ENCODE peak calls at places on chromosomes 16 and 17, in five cellular contexts. L, A, V, K and R are unnamed samples.

GRCh38 chr17:8555062-8555461 is 75.5 kb downstream of the MYH10 start:
- DNase-seq in A (no peak), K (no peak), V (no peak), L (no peak), R (no peak)

GRCh38 chr17:76562734-76563148 is 22.9 kb downstream of the PRCD start:
- DNase-seq in L (no peak), V (no peak), A (no peak), K (no peak), R (no peak)

GRCh38 chr17:12078791-12079190 is 58.1 kb downstream of the MAP2K4 start:
- DNase-seq in L (no peak), A (no peak), V (no peak), K (no peak), R (no peak)

GRCh38 chr16:70608516-70608915 is 37.8 kb upstream of the IL34 start:
- DNase-seq in A (no peak), V (no peak), K (no peak), L (no peak), R (no peak)

GRCh38 chr17:63153488-63153887 is 187.5 kb downstream of the TANC2 start:
- DNase-seq in L (no peak), V (no peak), K (no peak), A (no peak), R (no peak)

GRCh38 chr17:66819466-66819865 is 15.5 kb upstream of the CACNG5 start:
- DNase-seq in A (no peak), K (no peak), V (no peak), L (no peak), R (no peak)

GRCh38 chr16:83609178-83609577 is 198.6 kb upstream of the HSBP1 start:
- DNase-seq in L (no peak), A (no peak), K (no peak), V (no peak), R (no peak)

GRCh38 chr17:76654408-76654807 is 10.9 kb upstream of the ST6GALNAC1 start:
- DNase-seq in K (no peak), V (no peak), L (no peak), A (no peak), R (no peak)

GRCh38 chr16:66150691-66151090 is 215.8 kb upstream of the CDH5 start:
- DNase-seq in V (no peak), A (no peak), L (no peak), K (peak; percentile 36), R (no peak)

GRCh38 chr17:51029568-51030463 is 90.9 kb downstream of the SPAG9 start:
- DNase-seq in A (no peak), K (no peak), V (no peak), L (no peak), R (no peak)

GRCh38 chr16:27729516-27730304 is 179.8 kb downstream of the KATNIP start:
- DNase-seq in K (no peak), L (no peak), A (no peak), V (no peak), R (no peak)

GRCh38 chr17:42792545-42792944 is 6.0 kb downstream of the COA3 start:
- DNase-seq in V (no peak), K (no peak), A (no peak), L (no peak), R (no peak)

GRCh38 chr17:79870540-79870939 is 31.3 kb upstream of the CBX4 start:
- DNase-seq in V (no peak), A (no peak), L (no peak), K (no peak), R (no peak)

GRCh38 chr16:52296070-52296469 is 250.9 kb downstream of the TOX3 start:
- DNase-seq in V (no peak), K (no peak), A (no peak), L (no peak), R (no peak)

GRCh38 chr16:85686912-85687591 is 1.7 kb downstream of the GINS2 start:
- DNase-seq in K (peak; percentile 74), A (peak; percentile 32), V (no peak), L (no peak), R (peak; percentile 48)

GRCh38 chr17:14144513-14144912 is 75.2 kb downstream of the COX10 start:
- DNase-seq in K (no peak), A (no peak), V (no peak), L (no peak), R (no peak)

GRCh38 chr17:80695979-80696378 is 151.3 kb downstream of the RPTOR start:
- DNase-seq in V (no peak), K (no peak), A (no peak), L (no peak), R (no peak)

GRCh38 chr17:58315281-58315711 is 13.3 kb downstream of the TSPOAP1 start:
- DNase-seq in A (no peak), V (no peak), L (no peak), K (no peak), R (peak; percentile 4)

GRCh38 chr17:30160419-30161172 is 44.0 kb downstream of the NSRP1 start:
- DNase-seq in A (no peak), K (no peak), L (no peak), V (no peak), R (no peak)

GRCh38 chr17:44775136-44775837 is 16.5 kb downstream of the ADAM11 start:
- DNase-seq in A (peak; percentile 98), K (peak; percentile 99), V (peak; percentile 97), L (peak; percentile 99), R (peak; percentile 100)

GRCh38 chr17:6254036-6254435 is 180.9 kb downstream of the AIPL1 start:
- DNase-seq in K (no peak), L (no peak), A (no peak), V (no peak), R (no peak)

GRCh38 chr17:62895650-62896301 is 70.3 kb upstream of the TANC2 start:
- DNase-seq in K (no peak), V (no peak), A (no peak), L (no peak), R (no peak)

GRCh38 chr17:45451131-45451530 is 18.5 kb upstream of the ARHGAP27 start:
- DNase-seq in L (no peak), A (no peak), K (no peak), V (no peak), R (no peak)

GRCh38 chr16:64872101-64872500 is 249.8 kb downstream of the CDH11 start:
- DNase-seq in L (no peak), V (no peak), A (no peak), K (no peak), R (no peak)

GRCh38 chr17:60060474-60060873 is 18.2 kb downstream of the HEATR6 start:
- DNase-seq in K (no peak), V (no peak), A (no peak), L (no peak), R (no peak)

GRCh38 chr17:78329263-78330059 is 30.4 kb downstream of the SOCS3 start:
- DNase-seq in L (no peak), K (no peak), A (no peak), V (no peak), R (no peak)

GRCh38 chr17:80152057-80152831 is 5.3 kb upstream of the EIF4A3 start:
- DNase-seq in L (no peak), K (no peak), A (no peak), V (no peak), R (peak; percentile 51)

GRCh38 chr16:1527836-1528811 is 5.3 kb upstream of the TMEM204 start:
- DNase-seq in A (no peak), K (no peak), V (no peak), L (no peak), R (no peak)

GRCh38 chr17:1109606-1110523 is 69.9 kb downstream of the ABR start:
- DNase-seq in K (no peak), L (no peak), V (no peak), A (peak; percentile 35), R (no peak)